ENCODE peak calls at places on chromosomes 13 and 19, in ten cellular contexts. T is mesothelial cell of epicardium; U is GM04504; Z is mucosa of gallbladder; C is COR-L47; V is NCI-H187 treated with DMSO at 0.1 percent for 48 hours; H is endodermal cell; D is stimulated activated CD4-positive, alpha-beta T cell treated with anti-CD3 and anti-CD28 coated beads, Interleukin-2, amount 100 ng/mL, for 48 hours; P is LHCN-M2; R is AG09309. E is an unnamed sample.

GRCh38 chr19:15210323-15210774 is 9.6 kb upstream of the NOTCH3 start:
- DNase-seq in T (no peak), U (no peak), Z (no peak), C (no peak), V (no peak), H (no peak), D (no peak), P (peak; percentile 89), R (peak; percentile 21), E (no peak)

GRCh38 chr19:44912854-44913253 is 1.6 kb upstream of the APOC1 start:
- DNase-seq in T (no peak), U (no peak), Z (peak; percentile 46), C (no peak), V (no peak), H (no peak), D (no peak), P (peak; percentile 74), R (no peak), E (no peak)

GRCh38 chr19:50943074-50943828 is 9.6 kb downstream of the KLK5 start:
- DNase-seq in T (no peak), U (no peak), Z (no peak), C (no peak), V (no peak), H (no peak), D (no peak), P (no peak), R (no peak), E (no peak)

GRCh38 chr13:34300559-34300958 is 482.6 kb downstream of the RFC3 start:
- DNase-seq in T (no peak), U (no peak), Z (no peak), C (no peak), V (no peak), H (no peak), D (no peak), P (peak; percentile 28), R (no peak), E (no peak)

GRCh38 chr19:47539747-47540311 is 25.0 kb upstream of the NAPA start:
- DNase-seq in T (no peak), U (no peak), Z (no peak), C (no peak), V (no peak), H (no peak), D (no peak), P (no peak), R (no peak), E (no peak)

GRCh38 chr19:47028372-47028672 is 8.7 kb downstream of the NPAS1 start:
- DNase-seq in T (no peak), U (no peak), Z (no peak), C (peak; percentile 36), V (no peak), H (peak; percentile 77), D (no peak), P (no peak), R (no peak), E (no peak)

GRCh38 chr19:40663712-40664692 is 26.4 kb downstream of the NUMBL start:
- DNase-seq in T (no peak), U (no peak), Z (no peak), C (no peak), V (no peak), H (no peak), D (peak; percentile 6), P (no peak), R (no peak), E (no peak)

GRCh38 chr19:800360-801029 is 3.2 kb downstream of the PTBP1 start:
- DNase-seq in T (no peak), U (no peak), Z (peak; percentile 63), C (no peak), V (no peak), H (peak; percentile 54), D (no peak), P (no peak), R (no peak), E (no peak)

GRCh38 chr13:76937416-76937815 is 10.9 kb upstream of the ACOD1 start:
- DNase-seq in T (no peak), U (peak; percentile 93), Z (no peak), C (no peak), V (no peak), H (no peak), D (no peak), P (peak; percentile 89), R (peak; percentile 77), E (no peak)

GRCh38 chr19:5354403-5354802 is 13.8 kb upstream of the PTPRS start:
- DNase-seq in T (no peak), U (no peak), Z (no peak), C (no peak), V (no peak), H (peak; percentile 82), D (peak; percentile 17), P (no peak), R (no peak), E (no peak)

GRCh38 chr19:1629256-1629808 is 23.1 kb downstream of the TCF3 start:
- DNase-seq in T (no peak), U (no peak), Z (no peak), C (no peak), V (no peak), H (no peak), D (no peak), P (no peak), R (no peak), E (no peak)

GRCh38 chr13:85241045-85241444 is 558.2 kb downstream of the SLITRK6 start:
- DNase-seq in T (no peak), U (no peak), Z (no peak), C (no peak), V (no peak), H (no peak), D (no peak), P (no peak), R (no peak), E (no peak)

GRCh38 chr19:6849876-6850275 is 37.5 kb upstream of the ADGRE1 start:
- DNase-seq in T (no peak), U (no peak), Z (no peak), C (no peak), V (no peak), H (no peak), D (no peak), P (no peak), R (no peak), E (no peak)

GRCh38 chr19:30228113-30228725 is 144.0 kb upstream of the ZNF536 start:
- DNase-seq in T (peak; percentile 52), U (no peak), Z (no peak), C (no peak), V (no peak), H (peak; percentile 64), D (no peak), P (no peak), R (no peak), E (no peak)

GRCh38 chr19:40691421-40692211 is 1.2 kb upstream of the NUMBL start:
- DNase-seq in T (no peak), U (no peak), Z (no peak), C (no peak), V (no peak), H (peak; percentile 65), D (no peak), P (no peak), R (no peak), E (no peak)

GRCh38 chr19:41700381-41701195 is 7.8 kb upstream of the CEACAM5 start:
- DNase-seq in T (no peak), U (no peak), Z (no peak), C (no peak), V (no peak), H (peak; percentile 29), D (no peak), P (no peak), R (no peak), E (no peak)

GRCh38 chr19:44988896-44989563 is 12.2 kb upstream of the RELB start:
- DNase-seq in T (peak; percentile 61), U (peak; percentile 17), Z (peak; percentile 44), C (peak; percentile 48), V (no peak), H (peak; percentile 92), D (peak; percentile 54), P (peak; percentile 51), R (peak; percentile 2), E (peak; percentile 37)

GRCh38 chr13:25764378-25764777 is 287.4 kb downstream of the SHISA2 start:
- DNase-seq in T (no peak), U (no peak), Z (no peak), C (no peak), V (no peak), H (peak; percentile 68), D (no peak), P (no peak), R (no peak), E (no peak)

GRCh38 chr13:110140099-110140498 is 166.9 kb downstream of the COL4A1 start:
- DNase-seq in T (no peak), U (no peak), Z (no peak), C (no peak), V (no peak), H (no peak), D (no peak), P (no peak), R (no peak), E (no peak)

GRCh38 chr13:23380534-23380933 is 53.0 kb downstream of the SACS start:
- DNase-seq in T (no peak), U (no peak), Z (no peak), C (no peak), V (no peak), H (no peak), D (no peak), P (peak; percentile 19), R (no peak), E (no peak)

GRCh38 chr19:461664-462551 is 1.1 kb upstream of the SHC2 start:
- DNase-seq in T (no peak), U (no peak), Z (peak; percentile 84), C (peak; percentile 86), V (peak; percentile 22), H (peak; percentile 90), D (no peak), P (no peak), R (no peak), E (peak; percentile 32)

GRCh38 chr13:101611491-101612475 is 159.3 kb downstream of the ITGBL1 start:
- DNase-seq in T (no peak), U (no peak), Z (no peak), C (no peak), V (no peak), H (no peak), D (no peak), P (peak; percentile 34), R (no peak), E (no peak)

GRCh38 chr13:36344173-36344572 is 2.0 kb downstream of the SPART start:
- DNase-seq in T (no peak), U (no peak), Z (no peak), C (no peak), V (no peak), H (no peak), D (no peak), P (peak; percentile 65), R (peak; percentile 23), E (no peak)

GRCh38 chr13:110965038-110965754 is 50.3 kb upstream of the ANKRD10 start:
- DNase-seq in T (no peak), U (no peak), Z (peak; percentile 34), C (no peak), V (no peak), H (no peak), D (peak; percentile 23), P (peak; percentile 89), R (peak; percentile 37), E (no peak)

GRCh38 chr13:38767506-38768265 is 80.8 kb downstream of the FREM2 start:
- DNase-seq in T (no peak), U (no peak), Z (no peak), C (no peak), V (no peak), H (no peak), D (no peak), P (no peak), R (no peak), E (no peak)

GRCh38 chr13:57878291-57878690 is 246.7 kb downstream of the PCDH17 start:
- DNase-seq in T (no peak), U (no peak), Z (no peak), C (no peak), V (no peak), H (no peak), D (no peak), P (no peak), R (no peak), E (no peak)

GRCh38 chr19:45276284-45276687 is 25.2 kb downstream of the MARK4 start:
- DNase-seq in T (peak; percentile 76), U (no peak), Z (no peak), C (peak; percentile 12), V (peak; percentile 88), H (no peak), D (no peak), P (no peak), R (no peak), E (no peak)